ENCODE peak calls at places on chromosomes 4 and X, in four cellular contexts. One of them, this sample, is unnamed.

GRCh38 chr4:188767496-188767895 is 628.3 kb downstream of the TRIML1 start:
- DNase-seq in fibroblast of the aortic adventitia: no peak
- DNase-seq in cardiac muscle cell: no peak
- DNase-seq in endothelial cell: no peak
- DNase-seq in this sample: no peak

GRCh38 chrX:107626916-107627315 is 1.4 kb upstream of the PRPS1 start:
- DNase-seq in fibroblast of the aortic adventitia: no peak
- DNase-seq in cardiac muscle cell: no peak
- DNase-seq in endothelial cell: no peak
- DNase-seq in this sample: no peak

GRCh38 chr4:89024051-89024675 is 32.8 kb downstream of the FAM13A start:
- DNase-seq in fibroblast of the aortic adventitia: peak
- DNase-seq in cardiac muscle cell: peak
- DNase-seq in endothelial cell: peak
- DNase-seq in this sample: peak

GRCh38 chr4:79923290-79923689 is 149.7 kb downstream of the ANTXR2 start:
- DNase-seq in fibroblast of the aortic adventitia: no peak
- DNase-seq in cardiac muscle cell: peak
- DNase-seq in endothelial cell: no peak
- DNase-seq in this sample: no peak

GRCh38 chr4:17708992-17709759 is 72.2 kb downstream of the FAM184B start:
- DNase-seq in fibroblast of the aortic adventitia: no peak
- DNase-seq in cardiac muscle cell: no peak
- DNase-seq in endothelial cell: no peak
- DNase-seq in this sample: no peak

GRCh38 chr4:108794136-108794535 is 31.3 kb upstream of the ETNPPL start:
- DNase-seq in fibroblast of the aortic adventitia: peak
- DNase-seq in cardiac muscle cell: no peak
- DNase-seq in endothelial cell: no peak
- DNase-seq in this sample: no peak

GRCh38 chrX:15447985-15448639 is 45.0 kb downstream of the PIR start:
- DNase-seq in fibroblast of the aortic adventitia: peak
- DNase-seq in cardiac muscle cell: peak
- DNase-seq in endothelial cell: no peak
- DNase-seq in this sample: no peak

GRCh38 chr4:118327554-118328241 is 25.1 kb downstream of the PRSS12 start:
- DNase-seq in fibroblast of the aortic adventitia: peak
- DNase-seq in cardiac muscle cell: no peak
- DNase-seq in endothelial cell: no peak
- DNase-seq in this sample: no peak

GRCh38 chr4:111283066-111283677 is 660.3 kb upstream of the PITX2 start:
- DNase-seq in fibroblast of the aortic adventitia: peak
- DNase-seq in cardiac muscle cell: peak
- DNase-seq in endothelial cell: peak
- DNase-seq in this sample: peak

GRCh38 chr4:73728091-73728741 is 12.2 kb upstream of the CXCL8 start:
- DNase-seq in fibroblast of the aortic adventitia: no peak
- DNase-seq in cardiac muscle cell: no peak
- DNase-seq in endothelial cell: no peak
- DNase-seq in this sample: no peak

GRCh38 chr4:169070895-169071218 is 60.8 kb upstream of the CBR4 start:
- DNase-seq in fibroblast of the aortic adventitia: no peak
- DNase-seq in cardiac muscle cell: no peak
- DNase-seq in endothelial cell: no peak
- DNase-seq in this sample: no peak

GRCh38 chr4:48254381-48255072 is 15.1 kb downstream of the TEC start:
- DNase-seq in fibroblast of the aortic adventitia: peak
- DNase-seq in cardiac muscle cell: no peak
- DNase-seq in endothelial cell: no peak
- DNase-seq in this sample: no peak

GRCh38 chr4:82799006-82799881 is 648 bp upstream of the SCD5 start:
- DNase-seq in fibroblast of the aortic adventitia: peak
- DNase-seq in cardiac muscle cell: no peak
- DNase-seq in endothelial cell: no peak
- DNase-seq in this sample: no peak

GRCh38 chr4:82798168-82799005 is at the start of gene SCD5:
- DNase-seq in fibroblast of the aortic adventitia: peak
- DNase-seq in cardiac muscle cell: peak
- DNase-seq in endothelial cell: peak
- DNase-seq in this sample: no peak

GRCh38 chr4:82802906-82803305 is 4.3 kb upstream of the SCD5 start:
- DNase-seq in fibroblast of the aortic adventitia: peak
- DNase-seq in cardiac muscle cell: no peak
- DNase-seq in endothelial cell: no peak
- DNase-seq in this sample: no peak

GRCh38 chr4:82803746-82804145 is 5.2 kb upstream of the SCD5 start:
- DNase-seq in fibroblast of the aortic adventitia: no peak
- DNase-seq in cardiac muscle cell: no peak
- DNase-seq in endothelial cell: no peak
- DNase-seq in this sample: no peak

DNA sequence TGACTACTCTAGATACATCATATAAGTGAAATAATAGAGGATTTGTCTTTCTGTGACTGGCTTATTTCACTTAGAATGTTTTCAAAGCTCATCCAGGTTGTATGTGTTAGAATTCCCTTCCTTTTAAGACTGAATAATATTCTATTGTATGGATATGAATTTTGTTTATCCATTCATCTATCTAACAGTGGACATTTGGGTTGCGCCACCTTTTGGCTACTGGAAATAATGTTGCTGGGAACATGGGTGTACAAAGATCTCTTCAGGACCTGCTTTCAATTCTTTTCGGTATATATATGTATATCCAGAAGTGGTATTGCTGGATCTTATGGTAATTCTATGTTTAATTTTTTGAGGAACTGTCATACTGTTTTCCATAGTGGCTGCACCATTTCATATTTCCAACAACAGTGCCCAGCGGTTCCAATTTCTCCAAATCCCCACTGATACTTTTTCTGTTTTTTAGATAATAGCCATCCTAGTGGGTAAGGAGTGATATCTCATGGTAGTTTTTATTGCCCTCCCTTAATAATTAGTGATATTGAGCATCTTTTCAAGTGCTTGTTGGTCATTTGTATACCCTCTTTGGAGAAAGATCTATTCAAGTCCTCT is 3.4 kb upstream of the SCD5 start:
- DNase-seq in fibroblast of the aortic adventitia: peak
- DNase-seq in cardiac muscle cell: no peak
- DNase-seq in endothelial cell: no peak
- DNase-seq in this sample: no peak
- TF ChIP-seq CTCF in fibroblast of the aortic adventitia: peak
- TF ChIP-seq CTCF in cardiac muscle cell: peak
- TF ChIP-seq CTCF in endothelial cell: no peak
- TF ChIP-seq CTCF in this sample: no peak

DNA sequence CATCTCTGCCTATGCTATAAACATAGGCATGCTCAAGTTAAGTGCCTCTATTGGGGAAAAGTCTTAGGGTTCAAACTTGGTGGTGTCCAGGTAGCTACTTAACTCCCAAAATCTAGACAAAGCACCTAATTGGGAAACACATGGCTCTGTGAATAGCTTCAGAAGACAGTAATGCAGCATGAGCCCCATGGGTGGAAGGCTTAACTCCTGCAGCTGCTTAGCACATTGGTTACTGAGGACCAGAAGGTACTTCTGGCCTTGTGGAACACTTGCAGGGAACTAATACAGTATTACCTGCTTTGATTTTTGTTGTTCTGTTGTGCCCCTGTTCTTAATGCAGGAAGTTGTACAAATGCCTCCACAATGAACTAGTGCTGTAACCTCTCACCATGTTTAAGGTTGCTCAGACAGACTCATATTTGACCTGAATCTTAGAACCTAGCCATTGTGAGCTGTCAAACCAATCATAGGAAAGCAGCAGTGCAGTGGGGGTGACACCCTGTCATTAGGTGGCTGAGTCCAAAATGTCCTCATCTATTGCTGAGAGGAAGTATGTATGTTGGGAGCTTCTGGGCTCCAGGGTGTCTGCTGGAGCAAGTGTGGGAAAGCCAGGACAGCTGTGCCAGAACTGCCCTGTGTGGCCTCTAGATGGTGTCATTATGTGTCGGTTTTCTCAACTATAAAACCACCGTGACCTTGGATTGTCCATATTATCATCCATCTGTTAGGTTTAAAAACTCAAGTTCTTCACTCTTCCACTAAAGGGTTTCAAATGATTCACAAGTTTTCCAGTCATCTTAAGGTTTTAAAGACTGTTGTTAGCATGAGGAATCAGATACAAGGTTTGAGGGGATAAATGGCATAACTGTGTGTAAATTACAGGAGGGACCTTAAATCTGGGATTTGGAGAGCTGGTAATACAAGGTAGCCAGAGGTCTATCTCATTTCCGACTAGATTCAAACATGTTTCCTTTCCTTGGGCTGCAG is 69.9 kb upstream of the WDR1 start:
- DNase-seq in fibroblast of the aortic adventitia: peak
- DNase-seq in cardiac muscle cell: peak
- DNase-seq in endothelial cell: no peak
- DNase-seq in this sample: no peak
- TF ChIP-seq CTCF in fibroblast of the aortic adventitia: peak
- TF ChIP-seq CTCF in cardiac muscle cell: peak
- TF ChIP-seq CTCF in endothelial cell: no peak
- TF ChIP-seq CTCF in this sample: no peak

GRCh38 chrX:16589211-16589610 is 60.7 kb upstream of the S100G start:
- DNase-seq in fibroblast of the aortic adventitia: peak
- DNase-seq in cardiac muscle cell: no peak
- DNase-seq in endothelial cell: no peak
- DNase-seq in this sample: no peak

GRCh38 chrX:16594490-16594889 is 55.5 kb upstream of the S100G start:
- DNase-seq in fibroblast of the aortic adventitia: no peak
- DNase-seq in cardiac muscle cell: no peak
- DNase-seq in endothelial cell: no peak
- DNase-seq in this sample: no peak

GRCh38 chrX:16587776-16588175 is 62.2 kb upstream of the S100G start:
- DNase-seq in fibroblast of the aortic adventitia: no peak
- DNase-seq in cardiac muscle cell: no peak
- DNase-seq in endothelial cell: no peak
- DNase-seq in this sample: no peak

GRCh38 chrX:16589826-16590225 is 60.1 kb upstream of the S100G start:
- DNase-seq in fibroblast of the aortic adventitia: no peak
- DNase-seq in cardiac muscle cell: no peak
- DNase-seq in endothelial cell: no peak
- DNase-seq in this sample: no peak

DNA sequence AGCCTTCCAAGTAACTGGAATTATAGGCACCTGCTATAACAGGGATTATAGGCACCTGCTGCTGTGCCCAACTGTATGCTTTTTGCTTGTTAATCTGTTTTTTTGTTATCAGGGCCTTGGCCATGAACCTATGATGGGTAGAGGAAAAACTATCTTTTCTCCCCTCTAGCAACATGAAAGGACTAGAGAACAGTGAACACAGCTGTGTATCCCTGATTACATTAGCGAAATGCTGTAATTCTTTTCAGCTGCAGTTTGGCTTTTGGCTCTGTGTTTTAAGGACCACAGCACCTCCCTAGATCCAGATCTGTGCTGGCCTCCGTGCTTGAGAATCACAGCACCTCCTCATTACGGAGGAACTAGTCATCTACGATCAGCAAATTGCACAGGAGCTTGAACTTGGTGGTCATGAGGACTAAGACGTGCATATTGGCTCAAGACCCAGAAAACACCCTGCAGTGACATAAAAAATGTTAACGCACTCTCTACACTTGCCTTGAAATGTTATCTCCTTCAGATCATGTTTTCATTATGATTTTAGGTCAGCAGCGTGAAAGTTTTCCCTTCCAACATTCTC is 57.7 kb upstream of the S100G start:
- DNase-seq in fibroblast of the aortic adventitia: no peak
- DNase-seq in cardiac muscle cell: no peak
- DNase-seq in endothelial cell: no peak
- DNase-seq in this sample: no peak
- TF ChIP-seq CTCF in fibroblast of the aortic adventitia: no peak
- TF ChIP-seq CTCF in cardiac muscle cell: no peak
- TF ChIP-seq CTCF in endothelial cell: no peak
- TF ChIP-seq CTCF in this sample: no peak

GRCh38 chr4:55248756-55249155 is 97.3 kb upstream of the SRD5A3 start:
- DNase-seq in fibroblast of the aortic adventitia: no peak
- DNase-seq in cardiac muscle cell: no peak
- DNase-seq in endothelial cell: no peak
- DNase-seq in this sample: no peak
- TF ChIP-seq CTCF in fibroblast of the aortic adventitia: no peak
- TF ChIP-seq CTCF in cardiac muscle cell: no peak
- TF ChIP-seq CTCF in endothelial cell: no peak
- TF ChIP-seq CTCF in this sample: no peak

GRCh38 chr4:85738721-85739120 is 263.8 kb downstream of the ARHGAP24 start:
- DNase-seq in fibroblast of the aortic adventitia: no peak
- DNase-seq in cardiac muscle cell: no peak
- DNase-seq in endothelial cell: no peak
- DNase-seq in this sample: no peak
- TF ChIP-seq CTCF in fibroblast of the aortic adventitia: no peak
- TF ChIP-seq CTCF in cardiac muscle cell: no peak
- TF ChIP-seq CTCF in endothelial cell: no peak
- TF ChIP-seq CTCF in this sample: no peak

This sample was measured in omental fat pad.